ENCODE peak calls at places on chromosomes 7 and 10, in six cellular contexts. One of them, this sample, is unnamed.

GRCh38 chr7:138170298-138170697 is 94.0 kb downstream of the AKR1D1 start:
- DNase-seq in A549: no peak
- DNase-seq in prostate gland: no peak
- DNase-seq in lower leg skin: no peak
- DNase-seq in IMR-90: no peak
- DNase-seq in vagina: no peak
- DNase-seq in this sample: no peak

GRCh38 chr10:122727426-122727825 is 27.8 kb upstream of the C10orf120 start:
- DNase-seq in A549: no peak
- DNase-seq in lower leg skin: no peak
- DNase-seq in IMR-90: no peak
- DNase-seq in prostate gland: no peak
- DNase-seq in vagina: no peak
- DNase-seq in this sample: no peak

GRCh38 chr7:96949766-96950165 is 55.6 kb upstream of the DLX6 start:
- DNase-seq in lower leg skin: no peak
- DNase-seq in prostate gland: peak
- DNase-seq in vagina: no peak
- DNase-seq in A549: no peak
- DNase-seq in IMR-90: no peak
- DNase-seq in this sample: no peak

GRCh38 chr10:72274730-72275350 is 1.1 kb downstream of the DDIT4 start:
- DNase-seq in lower leg skin: peak
- DNase-seq in prostate gland: peak
- DNase-seq in A549: peak
- DNase-seq in IMR-90: peak
- DNase-seq in vagina: no peak
- DNase-seq in this sample: no peak

GRCh38 chr10:102948786-102949185 is 30.7 kb downstream of the CNNM2 start:
- DNase-seq in lower leg skin: no peak
- DNase-seq in IMR-90: no peak
- DNase-seq in prostate gland: no peak
- DNase-seq in A549: no peak
- DNase-seq in vagina: no peak
- DNase-seq in this sample: no peak

GRCh38 chr10:84196083-84196482 is 1.7 kb downstream of the CDHR1 start:
- DNase-seq in vagina: no peak
- DNase-seq in A549: peak
- DNase-seq in prostate gland: no peak
- DNase-seq in IMR-90: no peak
- DNase-seq in lower leg skin: no peak
- DNase-seq in this sample: peak

GRCh38 chr10:51422311-51423120 is 276.9 kb downstream of the CSTF2T start:
- DNase-seq in lower leg skin: no peak
- DNase-seq in A549: peak
- DNase-seq in prostate gland: peak
- DNase-seq in IMR-90: peak
- DNase-seq in vagina: no peak
- DNase-seq in this sample: peak

GRCh38 chr7:20507157-20507556 is 108.3 kb upstream of the ABCB5 start:
- DNase-seq in vagina: no peak
- DNase-seq in IMR-90: no peak
- DNase-seq in lower leg skin: no peak
- DNase-seq in A549: no peak
- DNase-seq in prostate gland: no peak
- DNase-seq in this sample: no peak

GRCh38 chr10:117339569-117339968 is 35.7 kb downstream of the PDZD8 start:
- DNase-seq in vagina: no peak
- DNase-seq in IMR-90: peak
- DNase-seq in A549: no peak
- DNase-seq in prostate gland: no peak
- DNase-seq in lower leg skin: no peak
- DNase-seq in this sample: no peak

GRCh38 chr10:102555781-102556328 is 52.1 kb downstream of the SUFU start:
- DNase-seq in IMR-90: peak
- DNase-seq in prostate gland: peak
- DNase-seq in A549: no peak
- DNase-seq in vagina: peak
- DNase-seq in lower leg skin: no peak
- DNase-seq in this sample: peak

GRCh38 chr7:155153676-155154075 is 83.6 kb downstream of the HTR5A start:
- DNase-seq in A549: no peak
- DNase-seq in IMR-90: no peak
- DNase-seq in vagina: no peak
- DNase-seq in lower leg skin: peak
- DNase-seq in prostate gland: no peak
- DNase-seq in this sample: no peak

GRCh38 chr7:156466262-156466661 is 174.3 kb upstream of the RNF32 start:
- DNase-seq in prostate gland: no peak
- DNase-seq in A549: no peak
- DNase-seq in IMR-90: no peak
- DNase-seq in vagina: no peak
- DNase-seq in lower leg skin: peak
- DNase-seq in this sample: no peak

GRCh38 chr7:118511146-118511545 is 286.6 kb downstream of the ANKRD7 start:
- DNase-seq in A549: no peak
- DNase-seq in prostate gland: no peak
- DNase-seq in IMR-90: no peak
- DNase-seq in lower leg skin: no peak
- DNase-seq in vagina: no peak
- DNase-seq in this sample: no peak

GRCh38 chr10:86139066-86139657 is 227.4 kb downstream of the GRID1 start:
- DNase-seq in A549: peak
- DNase-seq in IMR-90: no peak
- DNase-seq in lower leg skin: no peak
- DNase-seq in prostate gland: no peak
- DNase-seq in vagina: no peak
- DNase-seq in this sample: no peak

GRCh38 chr10:44988957-44989620 is 10.5 kb upstream of the DEPP1 start:
- DNase-seq in A549: no peak
- DNase-seq in vagina: no peak
- DNase-seq in IMR-90: no peak
- DNase-seq in prostate gland: no peak
- DNase-seq in lower leg skin: peak
- DNase-seq in this sample: no peak

GRCh38 chr10:88288621-88289059 is 294.5 kb downstream of the RNLS start:
- DNase-seq in IMR-90: no peak
- DNase-seq in lower leg skin: no peak
- DNase-seq in prostate gland: no peak
- DNase-seq in A549: no peak
- DNase-seq in vagina: no peak
- DNase-seq in this sample: no peak

GRCh38 chr10:33334839-33335549 is 527 bp upstream of the NRP1 start:
- DNase-seq in IMR-90: peak
- DNase-seq in lower leg skin: peak
- DNase-seq in vagina: no peak
- DNase-seq in A549: peak
- DNase-seq in prostate gland: peak
- DNase-seq in this sample: peak
- TF ChIP-seq POLR2A in IMR-90: peak
- TF ChIP-seq POLR2A in lower leg skin: no peak
- TF ChIP-seq POLR2A in vagina: no peak
- TF ChIP-seq POLR2A in A549: peak
- TF ChIP-seq POLR2A in prostate gland: no peak
- TF ChIP-seq POLR2A in this sample: peak

GRCh38 chr10:10961078-10961477 is 56.6 kb upstream of the CELF2 start:
- DNase-seq in prostate gland: no peak
- DNase-seq in IMR-90: no peak
- DNase-seq in A549: no peak
- DNase-seq in vagina: no peak
- DNase-seq in lower leg skin: no peak
- DNase-seq in this sample: no peak

GRCh38 chr10:10956681-10957225 is 60.9 kb upstream of the CELF2 start:
- DNase-seq in IMR-90: no peak
- DNase-seq in A549: no peak
- DNase-seq in vagina: no peak
- DNase-seq in prostate gland: no peak
- DNase-seq in lower leg skin: no peak
- DNase-seq in this sample: no peak

GRCh38 chr10:10960534-10960933 is 57.1 kb upstream of the CELF2 start:
- DNase-seq in lower leg skin: no peak
- DNase-seq in prostate gland: no peak
- DNase-seq in vagina: no peak
- DNase-seq in IMR-90: no peak
- DNase-seq in A549: no peak
- DNase-seq in this sample: no peak

DNA sequence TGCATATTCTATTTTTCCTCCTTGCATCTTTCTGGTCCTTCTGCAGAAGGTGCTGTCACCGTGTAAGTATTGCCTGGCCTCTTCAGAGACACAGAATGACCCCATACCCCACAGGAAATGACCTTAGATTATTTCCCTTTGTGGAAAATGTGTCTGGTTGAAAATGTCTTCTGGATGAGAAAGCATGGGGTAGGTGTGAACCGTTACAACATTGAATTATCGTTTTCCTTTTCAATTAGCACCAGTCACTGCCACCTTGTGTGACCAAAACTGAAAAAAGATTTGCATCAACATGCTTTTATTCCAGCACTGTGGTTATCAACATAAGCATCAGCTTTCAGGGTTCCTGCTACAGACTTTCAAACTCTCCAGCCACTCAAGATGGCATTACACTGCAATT is 58.0 kb upstream of the CELF2 start:
- DNase-seq in prostate gland: no peak
- DNase-seq in lower leg skin: no peak
- DNase-seq in A549: no peak
- DNase-seq in IMR-90: no peak
- DNase-seq in vagina: no peak
- DNase-seq in this sample: no peak
- TF ChIP-seq POLR2A in prostate gland: no peak
- TF ChIP-seq POLR2A in lower leg skin: no peak
- TF ChIP-seq POLR2A in A549: no peak
- TF ChIP-seq POLR2A in IMR-90: no peak
- TF ChIP-seq POLR2A in vagina: no peak
- TF ChIP-seq POLR2A in this sample: no peak

GRCh38 chr10:95295031-95295755 is 4.4 kb upstream of the PDLIM1 start:
- DNase-seq in prostate gland: peak
- DNase-seq in A549: no peak
- DNase-seq in lower leg skin: peak
- DNase-seq in IMR-90: peak
- DNase-seq in vagina: no peak
- DNase-seq in this sample: no peak
- TF ChIP-seq POLR2A in prostate gland: peak
- TF ChIP-seq POLR2A in A549: no peak
- TF ChIP-seq POLR2A in lower leg skin: no peak
- TF ChIP-seq POLR2A in IMR-90: no peak
- TF ChIP-seq POLR2A in vagina: no peak
- TF ChIP-seq POLR2A in this sample: no peak

DNA sequence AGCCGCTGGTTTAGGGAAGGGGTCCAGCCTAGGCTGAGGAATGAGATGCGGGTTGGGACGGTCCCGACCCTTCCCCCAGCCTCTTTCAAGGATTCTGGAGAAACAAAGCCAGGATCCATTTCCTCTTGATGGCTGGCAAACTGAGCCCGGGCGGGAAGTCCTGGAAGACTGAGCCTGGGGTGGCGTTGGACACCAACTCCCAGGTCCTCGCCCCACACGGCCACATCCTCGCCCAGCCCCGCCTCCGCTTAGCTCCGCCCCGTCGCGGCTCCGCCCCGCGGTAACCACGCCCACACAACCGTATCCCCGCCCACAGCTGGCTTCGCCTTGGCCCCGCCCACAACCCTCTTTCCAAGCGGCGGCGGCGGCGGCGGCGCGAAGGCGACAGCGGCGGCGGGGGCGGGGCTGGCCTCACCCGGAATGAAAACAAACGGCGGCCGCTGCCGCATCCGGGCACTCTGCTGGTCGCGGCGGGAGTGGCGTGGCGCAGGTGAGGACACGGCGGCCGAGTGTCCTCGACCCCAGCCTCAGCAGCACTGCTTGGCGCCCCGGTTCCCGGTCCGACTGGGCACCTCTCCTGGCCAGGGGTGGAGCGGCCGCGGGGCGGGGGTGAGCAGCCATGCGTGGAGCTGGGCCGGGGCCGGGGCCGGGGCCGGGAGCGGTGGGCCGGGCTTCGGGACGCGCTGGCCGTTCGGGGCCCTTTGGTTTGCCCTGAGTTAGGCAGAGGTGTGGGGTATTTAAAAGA is at the start of gene NUB1:
- DNase-seq in vagina: no peak
- DNase-seq in A549: peak
- DNase-seq in prostate gland: peak
- DNase-seq in lower leg skin: peak
- DNase-seq in IMR-90: peak
- DNase-seq in this sample: peak
- TF ChIP-seq POLR2A in vagina: no peak
- TF ChIP-seq POLR2A in A549: peak
- TF ChIP-seq POLR2A in prostate gland: peak
- TF ChIP-seq POLR2A in lower leg skin: peak
- TF ChIP-seq POLR2A in IMR-90: peak
- TF ChIP-seq POLR2A in this sample: peak

GRCh38 chr7:100674441-100675407 is 1.2 kb downstream of the GNB2 start:
- DNase-seq in lower leg skin: peak
- DNase-seq in A549: no peak
- DNase-seq in IMR-90: no peak
- DNase-seq in vagina: no peak
- DNase-seq in prostate gland: no peak
- DNase-seq in this sample: no peak
- TF ChIP-seq POLR2A in lower leg skin: no peak
- TF ChIP-seq POLR2A in A549: no peak
- TF ChIP-seq POLR2A in IMR-90: no peak
- TF ChIP-seq POLR2A in vagina: no peak
- TF ChIP-seq POLR2A in prostate gland: no peak
- TF ChIP-seq POLR2A in this sample: no peak

GRCh38 chr7:106774768-106775551 is 90.1 kb upstream of the PIK3CG start:
- DNase-seq in A549: peak
- DNase-seq in prostate gland: no peak
- DNase-seq in IMR-90: peak
- DNase-seq in vagina: no peak
- DNase-seq in lower leg skin: no peak
- DNase-seq in this sample: no peak
- TF ChIP-seq POLR2A in A549: no peak
- TF ChIP-seq POLR2A in prostate gland: no peak
- TF ChIP-seq POLR2A in IMR-90: no peak
- TF ChIP-seq POLR2A in vagina: no peak
- TF ChIP-seq POLR2A in lower leg skin: no peak
- TF ChIP-seq POLR2A in this sample: no peak